ENCODE peak calls at places on chromosomes 2 and 18, in five cellular contexts. One of them, this sample, is unnamed. For H3K9me3, the result is how much of the 10 kb centered on the place peaks cover.

GRCh38 chr18:77405096-77405495 is 155.4 kb downstream of the GALR1 start:
- DNase-seq in trophoblast cell: no peak
- DNase-seq in IMR-90: no peak
- DNase-seq in A549: no peak
- DNase-seq in OCI-LY7: no peak
- DNase-seq in this sample: no peak

GRCh38 chr2:65231892-65232477 is 4.4 kb downstream of the ACTR2 start:
- DNase-seq in trophoblast cell: peak
- DNase-seq in IMR-90: peak
- DNase-seq in A549: no peak
- DNase-seq in OCI-LY7: no peak
- DNase-seq in this sample: no peak

GRCh38 chr2:230582851-230583283 is 129.8 kb upstream of the CAB39 start:
- DNase-seq in trophoblast cell: peak
- DNase-seq in IMR-90: peak
- DNase-seq in A549: no peak
- DNase-seq in OCI-LY7: no peak
- DNase-seq in this sample: no peak

GRCh38 chr2:205749078-205749477 is 66.8 kb downstream of the NRP2 start:
- DNase-seq in trophoblast cell: no peak
- DNase-seq in IMR-90: no peak
- DNase-seq in A549: peak
- DNase-seq in OCI-LY7: no peak
- DNase-seq in this sample: no peak

GRCh38 chr2:154375625-154376020 is 322.9 kb upstream of the KCNJ3 start:
- DNase-seq in trophoblast cell: no peak
- DNase-seq in IMR-90: no peak
- DNase-seq in A549: peak
- DNase-seq in OCI-LY7: peak
- DNase-seq in this sample: no peak

GRCh38 chr2:88554189-88554588 is 73.1 kb downstream of the EIF2AK3 start:
- DNase-seq in trophoblast cell: peak
- DNase-seq in IMR-90: no peak
- DNase-seq in A549: peak
- DNase-seq in OCI-LY7: no peak
- DNase-seq in this sample: no peak

GRCh38 chr2:240403358-240404104 is 31.9 kb upstream of the GPC1 start:
- DNase-seq in trophoblast cell: peak
- DNase-seq in IMR-90: no peak
- DNase-seq in A549: no peak
- DNase-seq in OCI-LY7: no peak
- DNase-seq in this sample: peak

GRCh38 chr2:235027558-235028214 is 75.9 kb downstream of the SH3BP4 start:
- DNase-seq in trophoblast cell: no peak
- DNase-seq in IMR-90: peak
- DNase-seq in A549: peak
- DNase-seq in OCI-LY7: no peak
- DNase-seq in this sample: no peak

GRCh38 chr2:176813526-176814179 is 398.9 kb upstream of the HNRNPA3 start:
- DNase-seq in trophoblast cell: no peak
- DNase-seq in IMR-90: no peak
- DNase-seq in A549: no peak
- DNase-seq in OCI-LY7: peak
- DNase-seq in this sample: no peak

GRCh38 chr18:59547691-59548182 is 149.5 kb downstream of the CCBE1 start:
- DNase-seq in trophoblast cell: no peak
- DNase-seq in IMR-90: peak
- DNase-seq in A549: no peak
- DNase-seq in OCI-LY7: no peak
- DNase-seq in this sample: peak

GRCh38 chr2:72605836-72606442 is 219.9 kb downstream of the EXOC6B start:
- DNase-seq in trophoblast cell: no peak
- DNase-seq in IMR-90: peak
- DNase-seq in A549: peak
- DNase-seq in OCI-LY7: peak
- DNase-seq in this sample: peak

GRCh38 chr2:195561205-195562032 is 95.6 kb upstream of the SLC39A10 start:
- DNase-seq in trophoblast cell: peak
- DNase-seq in IMR-90: peak
- DNase-seq in A549: peak
- DNase-seq in OCI-LY7: peak
- DNase-seq in this sample: peak

GRCh38 chr2:179354739-179355537 is 90.3 kb upstream of the SESTD1 start:
- DNase-seq in trophoblast cell: no peak
- DNase-seq in IMR-90: peak
- DNase-seq in A549: no peak
- DNase-seq in OCI-LY7: peak
- DNase-seq in this sample: no peak

GRCh38 chr2:222452422-222452950 is 28.1 kb downstream of the SGPP2 start:
- DNase-seq in trophoblast cell: peak
- DNase-seq in IMR-90: no peak
- DNase-seq in A549: no peak
- DNase-seq in OCI-LY7: no peak
- DNase-seq in this sample: no peak

GRCh38 chr2:240359695-240360094 is 75.8 kb upstream of the GPC1 start:
- DNase-seq in trophoblast cell: no peak
- DNase-seq in IMR-90: no peak
- DNase-seq in A549: no peak
- DNase-seq in OCI-LY7: no peak
- DNase-seq in this sample: no peak

GRCh38 chr18:77103181-77103875 is 29.3 kb downstream of the MBP start:
- DNase-seq in trophoblast cell: no peak
- DNase-seq in IMR-90: peak
- DNase-seq in A549: no peak
- DNase-seq in OCI-LY7: no peak
- DNase-seq in this sample: no peak

GRCh38 chr18:39737869-39738268 is 2172.3 kb upstream of the CELF4 start:
- DNase-seq in trophoblast cell: no peak
- DNase-seq in IMR-90: no peak
- DNase-seq in A549: no peak
- DNase-seq in OCI-LY7: no peak
- DNase-seq in this sample: no peak

GRCh38 chr2:226354434-226354833 is 445.2 kb downstream of the IRS1 start:
- DNase-seq in trophoblast cell: no peak
- DNase-seq in IMR-90: peak
- DNase-seq in A549: no peak
- DNase-seq in OCI-LY7: no peak
- DNase-seq in this sample: no peak

GRCh38 chr2:130327703-130328527 is 14.8 kb upstream of the IMP4 start:
- DNase-seq in trophoblast cell: no peak
- DNase-seq in IMR-90: peak
- DNase-seq in A549: no peak
- DNase-seq in OCI-LY7: no peak
- DNase-seq in this sample: no peak

GRCh38 chr2:67050621-67051020 is 346.5 kb upstream of the ETAA1 start:
- DNase-seq in trophoblast cell: no peak
- DNase-seq in IMR-90: peak
- DNase-seq in A549: no peak
- DNase-seq in OCI-LY7: no peak
- DNase-seq in this sample: no peak

GRCh38 chr2:18987592-18988073 is 370.8 kb downstream of the OSR1 start:
- DNase-seq in trophoblast cell: peak
- DNase-seq in IMR-90: peak
- DNase-seq in A549: peak
- DNase-seq in OCI-LY7: no peak
- DNase-seq in this sample: no peak

GRCh38 chr2:240930096-240930630 is 24.0 kb downstream of the CROCC2 start:
- DNase-seq in trophoblast cell: no peak
- DNase-seq in IMR-90: no peak
- DNase-seq in A549: no peak
- DNase-seq in OCI-LY7: no peak
- DNase-seq in this sample: no peak

GRCh38 chr18:62723666-62724281 is 8.4 kb downstream of the PHLPP1 start:
- DNase-seq in trophoblast cell: no peak
- DNase-seq in IMR-90: no peak
- DNase-seq in A549: no peak
- DNase-seq in OCI-LY7: no peak
- DNase-seq in this sample: no peak

GRCh38 chr2:237752761-237753165 is 45.8 kb upstream of the RBM44 start:
- DNase-seq in trophoblast cell: no peak
- DNase-seq in IMR-90: no peak
- DNase-seq in A549: no peak
- DNase-seq in OCI-LY7: no peak
- DNase-seq in this sample: peak

GRCh38 chr2:142920579-142920978 is 43.1 kb downstream of the KYNU start:
- DNase-seq in trophoblast cell: no peak
- DNase-seq in IMR-90: peak
- DNase-seq in A549: no peak
- DNase-seq in OCI-LY7: no peak
- DNase-seq in this sample: no peak

GRCh38 chr2:200314976-200315567 is 8.6 kb downstream of the SPATS2L start:
- DNase-seq in trophoblast cell: no peak
- DNase-seq in IMR-90: no peak
- DNase-seq in A549: no peak
- DNase-seq in OCI-LY7: no peak
- DNase-seq in this sample: no peak

GRCh38 chr2:44097322-44097907 is 71.3 kb upstream of the PPM1B start:
- DNase-seq in trophoblast cell: no peak
- DNase-seq in IMR-90: no peak
- DNase-seq in A549: no peak
- DNase-seq in OCI-LY7: no peak
- DNase-seq in this sample: no peak

GRCh38 chr2:69125816-69126215 is 112.8 kb downstream of the ANTXR1 start:
- DNase-seq in trophoblast cell: no peak
- DNase-seq in IMR-90: no peak
- DNase-seq in A549: no peak
- DNase-seq in OCI-LY7: no peak
- DNase-seq in this sample: no peak

GRCh38 chr18:72155327-72155726 is 388.8 kb downstream of the CBLN2 start:
- DNase-seq in trophoblast cell: no peak
- DNase-seq in IMR-90: no peak
- DNase-seq in A549: no peak
- DNase-seq in OCI-LY7: no peak
- DNase-seq in this sample: no peak

GRCh38 chr2:24050041-24050655 is 607 bp downstream of the FKBP1B start:
- DNase-seq in trophoblast cell: no peak
- DNase-seq in IMR-90: no peak
- DNase-seq in A549: no peak
- DNase-seq in OCI-LY7: no peak
- DNase-seq in this sample: no peak

GRCh38 chr2:214311931-214312749 is 98.7 kb upstream of the VWC2L start:
- DNase-seq in trophoblast cell: no peak
- DNase-seq in IMR-90: peak
- DNase-seq in A549: no peak
- DNase-seq in OCI-LY7: no peak
- DNase-seq in this sample: no peak

GRCh38 chr2:171830039-171830438 is 64.0 kb downstream of the SLC25A12 start:
- DNase-seq in trophoblast cell: no peak
- DNase-seq in IMR-90: no peak
- DNase-seq in A549: no peak
- DNase-seq in OCI-LY7: no peak
- DNase-seq in this sample: no peak
- H3K9me3 ChIP-seq in trophoblast cell: under half
- H3K9me3 ChIP-seq in IMR-90: under half
- H3K9me3 ChIP-seq in A549: under half
- H3K9me3 ChIP-seq in OCI-LY7: under half
- H3K9me3 ChIP-seq in this sample: under half

GRCh38 chr18:8619041-8619440 is 9.8 kb downstream of the RAB12 start:
- DNase-seq in trophoblast cell: no peak
- DNase-seq in IMR-90: no peak
- DNase-seq in A549: no peak
- DNase-seq in OCI-LY7: no peak
- DNase-seq in this sample: no peak

GRCh38 chr18:8619835-8620577 is 10.8 kb downstream of the RAB12 start:
- DNase-seq in trophoblast cell: no peak
- DNase-seq in IMR-90: no peak
- DNase-seq in A549: no peak
- DNase-seq in OCI-LY7: no peak
- DNase-seq in this sample: no peak

GRCh38 chr18:8623549-8624106 is 14.4 kb downstream of the RAB12 start:
- DNase-seq in trophoblast cell: no peak
- DNase-seq in IMR-90: no peak
- DNase-seq in A549: no peak
- DNase-seq in OCI-LY7: no peak
- DNase-seq in this sample: peak

GRCh38 chr18:8617907-8618306 is 8.7 kb downstream of the RAB12 start:
- DNase-seq in trophoblast cell: no peak
- DNase-seq in IMR-90: no peak
- DNase-seq in A549: no peak
- DNase-seq in OCI-LY7: no peak
- DNase-seq in this sample: no peak

GRCh38 chr18:8620845-8621244 is 11.6 kb downstream of the RAB12 start:
- DNase-seq in trophoblast cell: no peak
- DNase-seq in IMR-90: no peak
- DNase-seq in A549: no peak
- DNase-seq in OCI-LY7: no peak
- DNase-seq in this sample: no peak
- H3K9me3 ChIP-seq in trophoblast cell: under half
- H3K9me3 ChIP-seq in IMR-90: under half
- H3K9me3 ChIP-seq in A549: under half
- H3K9me3 ChIP-seq in OCI-LY7: under half
- H3K9me3 ChIP-seq in this sample: under half

GRCh38 chr2:128753321-128753720 is 434.7 kb upstream of the HS6ST1 start:
- DNase-seq in trophoblast cell: no peak
- DNase-seq in IMR-90: no peak
- DNase-seq in A549: no peak
- DNase-seq in OCI-LY7: no peak
- DNase-seq in this sample: no peak
- H3K9me3 ChIP-seq in trophoblast cell: under half
- H3K9me3 ChIP-seq in IMR-90: under half
- H3K9me3 ChIP-seq in A549: under half
- H3K9me3 ChIP-seq in OCI-LY7: under half
- H3K9me3 ChIP-seq in this sample: under half

DNA sequence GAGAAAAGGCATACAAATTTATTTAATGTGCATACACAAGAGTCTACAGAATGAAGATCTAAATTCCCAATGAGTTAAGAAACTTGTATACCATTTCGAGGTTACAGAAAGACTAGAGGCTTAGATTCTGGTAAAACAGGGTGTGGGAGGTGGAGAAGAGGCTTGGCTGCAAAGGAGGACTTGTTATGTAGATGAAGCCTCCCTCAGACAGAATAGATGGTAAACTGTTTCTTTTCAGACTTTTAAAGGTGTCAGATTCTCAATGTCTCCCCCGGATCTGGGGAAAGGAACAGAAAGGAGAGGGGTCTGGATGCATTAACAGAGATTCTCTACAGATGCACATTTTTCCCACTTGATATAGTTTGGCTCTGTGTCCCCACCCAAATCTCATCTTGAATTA is 126.0 kb downstream of the ST6GAL2 start:
- DNase-seq in trophoblast cell: no peak
- DNase-seq in IMR-90: no peak
- DNase-seq in A549: no peak
- DNase-seq in OCI-LY7: no peak
- DNase-seq in this sample: no peak
- H3K9me3 ChIP-seq in trophoblast cell: under half
- H3K9me3 ChIP-seq in IMR-90: under half
- H3K9me3 ChIP-seq in A549: under half
- H3K9me3 ChIP-seq in OCI-LY7: under half
- H3K9me3 ChIP-seq in this sample: under half